ENCODE peak calls at places on chromosomes 12 and 14, in ten cellular contexts. One of them, this sample, is unnamed.

GRCh38 chr14:51367600-51367931 is 127.5 kb downstream of the TMX1 start:
- DNase-seq in right cardiac atrium: no peak
- DNase-seq in PC-3: no peak
- DNase-seq in Peyer's patch: no peak
- DNase-seq in thyroid gland: no peak
- DNase-seq in GM23338: no peak
- DNase-seq in SJSA1: peak; percentile 80
- DNase-seq in GM23248: peak; percentile 62
- DNase-seq in esophagus squamous epithelium: no peak
- DNase-seq in transverse colon: no peak
- DNase-seq in this sample: peak; percentile 85

GRCh38 chr14:74619672-74620131 is 7.7 kb upstream of the LTBP2 start:
- DNase-seq in right cardiac atrium: peak; percentile 94
- DNase-seq in PC-3: peak; percentile 63
- DNase-seq in Peyer's patch: peak; percentile 79
- DNase-seq in thyroid gland: peak; percentile 60
- DNase-seq in GM23338: no peak
- DNase-seq in SJSA1: peak; percentile 84
- DNase-seq in GM23248: peak; percentile 99
- DNase-seq in esophagus squamous epithelium: no peak
- DNase-seq in transverse colon: peak; percentile 59
- DNase-seq in this sample: peak; percentile 97

GRCh38 chr12:10189653-10190052 is 10.8 kb downstream of the TMEM52B start:
- DNase-seq in right cardiac atrium: peak; percentile 80
- DNase-seq in PC-3: peak; percentile 66
- DNase-seq in Peyer's patch: no peak
- DNase-seq in thyroid gland: no peak
- DNase-seq in GM23338: no peak
- DNase-seq in SJSA1: peak; percentile 48
- DNase-seq in GM23248: peak; percentile 79
- DNase-seq in esophagus squamous epithelium: no peak
- DNase-seq in transverse colon: no peak
- DNase-seq in this sample: no peak

GRCh38 chr12:93657076-93657475 is 20.1 kb upstream of the CRADD start:
- DNase-seq in right cardiac atrium: no peak
- DNase-seq in PC-3: no peak
- DNase-seq in Peyer's patch: no peak
- DNase-seq in thyroid gland: no peak
- DNase-seq in GM23338: no peak
- DNase-seq in SJSA1: no peak
- DNase-seq in GM23248: no peak
- DNase-seq in esophagus squamous epithelium: no peak
- DNase-seq in transverse colon: no peak
- DNase-seq in this sample: peak; percentile 79

GRCh38 chr14:38171197-38171596 is 36.5 kb upstream of the SSTR1 start:
- DNase-seq in right cardiac atrium: no peak
- DNase-seq in PC-3: peak; percentile 78
- DNase-seq in Peyer's patch: no peak
- DNase-seq in thyroid gland: peak; percentile 84
- DNase-seq in GM23338: no peak
- DNase-seq in SJSA1: no peak
- DNase-seq in GM23248: peak; percentile 59
- DNase-seq in esophagus squamous epithelium: no peak
- DNase-seq in transverse colon: no peak
- DNase-seq in this sample: no peak

GRCh38 chr14:36585100-36585499 is 2.7 kb upstream of the NKX2-8 start:
- DNase-seq in right cardiac atrium: no peak
- DNase-seq in PC-3: no peak
- DNase-seq in Peyer's patch: no peak
- DNase-seq in thyroid gland: peak; percentile 54
- DNase-seq in GM23338: no peak
- DNase-seq in SJSA1: no peak
- DNase-seq in GM23248: no peak
- DNase-seq in esophagus squamous epithelium: no peak
- DNase-seq in transverse colon: no peak
- DNase-seq in this sample: no peak

GRCh38 chr14:84622357-84622756 is 907.6 kb upstream of the FLRT2 start:
- DNase-seq in right cardiac atrium: no peak
- DNase-seq in PC-3: no peak
- DNase-seq in Peyer's patch: no peak
- DNase-seq in thyroid gland: no peak
- DNase-seq in GM23338: no peak
- DNase-seq in SJSA1: no peak
- DNase-seq in GM23248: no peak
- DNase-seq in esophagus squamous epithelium: no peak
- DNase-seq in transverse colon: no peak
- DNase-seq in this sample: peak; percentile 62

GRCh38 chr12:79897617-79898016 is 37.3 kb downstream of the PPP1R12A start:
- DNase-seq in right cardiac atrium: no peak
- DNase-seq in PC-3: peak; percentile 94
- DNase-seq in Peyer's patch: no peak
- DNase-seq in thyroid gland: no peak
- DNase-seq in GM23338: peak; percentile 50
- DNase-seq in SJSA1: peak; percentile 91
- DNase-seq in GM23248: peak; percentile 96
- DNase-seq in esophagus squamous epithelium: no peak
- DNase-seq in transverse colon: no peak
- DNase-seq in this sample: peak; percentile 61

GRCh38 chr14:28780843-28781503 is 14.4 kb downstream of the FOXG1 start:
- DNase-seq in right cardiac atrium: no peak
- DNase-seq in PC-3: peak; percentile 21
- DNase-seq in Peyer's patch: no peak
- DNase-seq in thyroid gland: no peak
- DNase-seq in GM23338: peak; percentile 71
- DNase-seq in SJSA1: no peak
- DNase-seq in GM23248: no peak
- DNase-seq in esophagus squamous epithelium: no peak
- DNase-seq in transverse colon: no peak
- DNase-seq in this sample: no peak
- H3K27me3 ChIP-seq in right cardiac atrium: peaks cover 12% of the 10 kb centered on the region
- H3K27me3 ChIP-seq in PC-3: peaks cover 95% of the 10 kb centered on the region
- H3K27me3 ChIP-seq in Peyer's patch: no peaks in the 10 kb centered on the region
- H3K27me3 ChIP-seq in thyroid gland: peaks cover 39% of the 10 kb centered on the region
- H3K27me3 ChIP-seq in GM23338: peaks cover 99% of the 10 kb centered on the region
- H3K27me3 ChIP-seq in SJSA1: peaks cover 70% of the 10 kb centered on the region
- H3K27me3 ChIP-seq in GM23248: peaks cover 98% of the 10 kb centered on the region
- H3K27me3 ChIP-seq in esophagus squamous epithelium: peaks cover 5% of the 10 kb centered on the region
- H3K27me3 ChIP-seq in transverse colon: peaks cover 100% of the 10 kb centered on the region
- H3K27me3 ChIP-seq in this sample: peaks cover 99% of the 10 kb centered on the region

DNA sequence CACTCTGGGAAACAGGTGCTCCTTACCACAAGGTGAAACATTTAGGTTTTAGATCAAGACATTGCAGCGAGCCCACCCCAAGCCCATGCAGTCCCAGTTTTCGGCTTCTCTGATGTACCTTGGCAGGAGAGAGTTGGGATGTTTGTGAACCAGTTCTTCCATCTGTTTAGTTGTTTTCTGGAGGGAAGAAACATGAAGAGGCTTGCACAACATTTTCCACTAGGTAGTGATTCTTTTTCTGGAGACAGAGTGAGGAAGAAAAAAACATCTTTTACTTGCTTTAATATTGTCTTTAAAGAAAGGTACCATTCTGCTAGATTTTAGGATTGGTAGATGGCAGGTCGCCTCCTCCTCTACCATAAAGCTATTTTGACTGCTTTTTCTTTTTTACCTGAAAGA is 1.8 kb downstream of the LGR5 start:
- DNase-seq in right cardiac atrium: no peak
- DNase-seq in PC-3: no peak
- DNase-seq in Peyer's patch: no peak
- DNase-seq in thyroid gland: no peak
- DNase-seq in GM23338: no peak
- DNase-seq in SJSA1: no peak
- DNase-seq in GM23248: no peak
- DNase-seq in esophagus squamous epithelium: no peak
- DNase-seq in transverse colon: no peak
- DNase-seq in this sample: no peak
- H3K27me3 ChIP-seq in right cardiac atrium: no peaks in the 10 kb centered on the region
- H3K27me3 ChIP-seq in PC-3: peaks cover 82% of the 10 kb centered on the region
- H3K27me3 ChIP-seq in Peyer's patch: no peaks in the 10 kb centered on the region
- H3K27me3 ChIP-seq in thyroid gland: no peaks in the 10 kb centered on the region
- H3K27me3 ChIP-seq in GM23338: peaks cover 80% of the 10 kb centered on the region
- H3K27me3 ChIP-seq in SJSA1: peaks cover 77% of the 10 kb centered on the region
- H3K27me3 ChIP-seq in GM23248: peaks cover 79% of the 10 kb centered on the region
- H3K27me3 ChIP-seq in esophagus squamous epithelium: peaks cover 8% of the 10 kb centered on the region
- H3K27me3 ChIP-seq in transverse colon: peaks cover 65% of the 10 kb centered on the region
- H3K27me3 ChIP-seq in this sample: peaks cover 39% of the 10 kb centered on the region

DNA sequence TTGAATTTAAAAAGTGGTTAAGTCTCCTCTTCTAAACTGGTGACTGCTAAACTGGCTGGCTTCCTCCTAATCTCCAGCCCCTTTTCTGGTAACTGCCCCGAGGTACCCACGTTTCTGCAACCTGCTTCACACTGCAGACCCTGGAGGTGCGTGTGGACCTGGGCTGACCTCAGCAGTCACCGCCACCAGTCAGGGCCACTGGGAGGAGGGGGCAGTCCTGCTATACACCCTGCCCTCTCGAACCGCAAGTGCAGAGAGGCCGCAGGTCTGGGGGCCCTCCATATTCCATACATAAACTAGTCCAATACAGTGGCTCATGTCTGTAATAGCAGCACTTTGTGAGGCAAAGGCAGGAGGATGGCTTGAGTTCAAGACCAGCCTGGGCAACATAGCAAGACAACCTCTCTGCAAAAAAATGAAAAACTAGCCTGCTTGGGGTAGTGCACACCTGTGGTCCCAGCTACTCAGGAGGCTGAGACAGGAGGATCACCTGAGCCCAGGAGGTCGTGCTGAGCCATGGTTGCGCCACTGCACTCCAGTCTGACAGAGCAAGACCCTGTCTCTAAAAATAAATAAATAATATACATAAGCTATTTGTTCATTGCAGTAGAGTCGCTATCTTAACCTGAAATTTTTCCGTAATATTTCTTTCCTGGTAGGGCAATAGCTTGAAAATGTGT is 25.6 kb downstream of the VPS37B start:
- DNase-seq in right cardiac atrium: no peak
- DNase-seq in PC-3: no peak
- DNase-seq in Peyer's patch: peak; percentile 43
- DNase-seq in thyroid gland: peak; percentile 5
- DNase-seq in GM23338: no peak
- DNase-seq in SJSA1: no peak
- DNase-seq in GM23248: no peak
- DNase-seq in esophagus squamous epithelium: no peak
- DNase-seq in transverse colon: no peak
- DNase-seq in this sample: no peak
- H3K27me3 ChIP-seq in right cardiac atrium: no peaks in the 10 kb centered on the region
- H3K27me3 ChIP-seq in PC-3: no peaks in the 10 kb centered on the region
- H3K27me3 ChIP-seq in Peyer's patch: no peaks in the 10 kb centered on the region
- H3K27me3 ChIP-seq in thyroid gland: no peaks in the 10 kb centered on the region
- H3K27me3 ChIP-seq in GM23338: peaks cover 73% of the 10 kb centered on the region
- H3K27me3 ChIP-seq in SJSA1: no peaks in the 10 kb centered on the region
- H3K27me3 ChIP-seq in GM23248: no peaks in the 10 kb centered on the region
- H3K27me3 ChIP-seq in esophagus squamous epithelium: no peaks in the 10 kb centered on the region
- H3K27me3 ChIP-seq in transverse colon: no peaks in the 10 kb centered on the region
- H3K27me3 ChIP-seq in this sample: no peaks in the 10 kb centered on the region

GRCh38 chr12:53956251-53956887 is 1.7 kb downstream of the HOXC12 start:
- DNase-seq in right cardiac atrium: no peak
- DNase-seq in PC-3: no peak
- DNase-seq in Peyer's patch: no peak
- DNase-seq in thyroid gland: no peak
- DNase-seq in GM23338: no peak
- DNase-seq in SJSA1: no peak
- DNase-seq in GM23248: no peak
- DNase-seq in esophagus squamous epithelium: no peak
- DNase-seq in transverse colon: no peak
- DNase-seq in this sample: no peak

GRCh38 chr12:53956914-53957536 is 2.3 kb downstream of the HOXC12 start:
- DNase-seq in right cardiac atrium: no peak
- DNase-seq in PC-3: no peak
- DNase-seq in Peyer's patch: no peak
- DNase-seq in thyroid gland: no peak
- DNase-seq in GM23338: no peak
- DNase-seq in SJSA1: no peak
- DNase-seq in GM23248: no peak
- DNase-seq in esophagus squamous epithelium: no peak
- DNase-seq in transverse colon: no peak
- DNase-seq in this sample: no peak

GRCh38 chr12:53954694-53955035 is at the start of gene HOXC12:
- DNase-seq in right cardiac atrium: no peak
- DNase-seq in PC-3: no peak
- DNase-seq in Peyer's patch: no peak
- DNase-seq in thyroid gland: no peak
- DNase-seq in GM23338: peak; percentile 42
- DNase-seq in SJSA1: no peak
- DNase-seq in GM23248: no peak
- DNase-seq in esophagus squamous epithelium: no peak
- DNase-seq in transverse colon: no peak
- DNase-seq in this sample: no peak

GRCh38 chr12:53955036-53955775 is 503 bp downstream of the HOXC12 start:
- DNase-seq in right cardiac atrium: no peak
- DNase-seq in PC-3: no peak
- DNase-seq in Peyer's patch: no peak
- DNase-seq in thyroid gland: no peak
- DNase-seq in GM23338: peak; percentile 50
- DNase-seq in SJSA1: peak; percentile 79
- DNase-seq in GM23248: no peak
- DNase-seq in esophagus squamous epithelium: no peak
- DNase-seq in transverse colon: no peak
- DNase-seq in this sample: no peak

DNA sequence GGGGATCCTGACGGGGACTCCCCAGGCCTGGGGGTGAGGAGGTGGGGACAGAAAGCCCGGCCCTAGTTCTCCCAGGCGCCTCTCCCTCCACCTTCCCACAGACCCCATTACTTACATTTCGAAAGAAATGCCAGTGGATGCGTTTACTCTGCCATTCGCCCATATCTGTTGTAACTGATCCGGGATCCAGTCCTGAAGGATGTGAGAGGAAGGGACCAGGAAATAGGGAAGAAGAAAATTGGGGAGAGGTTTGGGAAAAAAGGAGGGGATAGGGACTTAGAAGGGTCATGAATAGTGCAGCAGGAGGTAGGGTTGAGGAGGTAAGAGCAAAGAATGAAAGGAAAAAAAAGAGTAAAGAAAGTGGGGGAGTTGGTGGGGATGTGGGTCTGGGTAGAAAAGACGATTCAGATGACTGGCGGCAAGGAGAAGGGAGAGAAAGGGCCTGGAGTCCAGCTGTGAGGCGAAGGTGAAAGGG is 1.1 kb downstream of the HOXC12 start:
- DNase-seq in right cardiac atrium: no peak
- DNase-seq in PC-3: no peak
- DNase-seq in Peyer's patch: no peak
- DNase-seq in thyroid gland: no peak
- DNase-seq in GM23338: no peak
- DNase-seq in SJSA1: no peak
- DNase-seq in GM23248: no peak
- DNase-seq in esophagus squamous epithelium: no peak
- DNase-seq in transverse colon: no peak
- DNase-seq in this sample: no peak
- H3K27me3 ChIP-seq in right cardiac atrium: no peaks in the 10 kb centered on the region
- H3K27me3 ChIP-seq in PC-3: no peaks in the 10 kb centered on the region
- H3K27me3 ChIP-seq in Peyer's patch: no peaks in the 10 kb centered on the region
- H3K27me3 ChIP-seq in thyroid gland: peaks cover 81% of the 10 kb centered on the region
- H3K27me3 ChIP-seq in GM23338: peaks cover 100% of the 10 kb centered on the region
- H3K27me3 ChIP-seq in SJSA1: no peaks in the 10 kb centered on the region
- H3K27me3 ChIP-seq in GM23248: peaks cover 100% of the 10 kb centered on the region
- H3K27me3 ChIP-seq in esophagus squamous epithelium: peaks cover 46% of the 10 kb centered on the region
- H3K27me3 ChIP-seq in transverse colon: peaks cover 100% of the 10 kb centered on the region
- H3K27me3 ChIP-seq in this sample: peaks cover 99% of the 10 kb centered on the region

DNA sequence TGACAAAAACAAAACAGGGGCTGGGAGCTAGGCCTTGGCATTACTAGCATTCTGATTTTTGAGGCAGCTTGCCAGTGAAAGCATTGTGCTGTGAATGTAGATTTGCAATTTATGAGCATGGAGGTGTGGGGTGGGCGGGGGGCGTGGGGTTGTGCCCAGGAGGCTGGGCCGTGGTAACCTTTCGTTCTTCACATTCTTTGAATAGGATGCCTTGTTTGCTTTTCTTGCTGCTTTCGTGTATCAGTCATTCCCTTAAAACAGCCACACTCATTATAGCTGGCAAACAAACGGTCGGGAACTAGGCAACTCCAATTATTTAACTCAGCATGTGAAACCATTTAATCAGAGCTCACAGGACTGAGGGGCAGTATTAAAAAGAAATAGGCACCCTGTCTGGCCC is 115.9 kb upstream of the PELI2 start:
- DNase-seq in right cardiac atrium: no peak
- DNase-seq in PC-3: peak; percentile 51
- DNase-seq in Peyer's patch: no peak
- DNase-seq in thyroid gland: no peak
- DNase-seq in GM23338: no peak
- DNase-seq in SJSA1: peak; percentile 31
- DNase-seq in GM23248: peak; percentile 75
- DNase-seq in esophagus squamous epithelium: no peak
- DNase-seq in transverse colon: no peak
- DNase-seq in this sample: peak; percentile 56
- H3K27me3 ChIP-seq in right cardiac atrium: no peaks in the 10 kb centered on the region
- H3K27me3 ChIP-seq in PC-3: peaks cover 9% of the 10 kb centered on the region
- H3K27me3 ChIP-seq in Peyer's patch: no peaks in the 10 kb centered on the region
- H3K27me3 ChIP-seq in thyroid gland: no peaks in the 10 kb centered on the region
- H3K27me3 ChIP-seq in GM23338: no peaks in the 10 kb centered on the region
- H3K27me3 ChIP-seq in SJSA1: no peaks in the 10 kb centered on the region
- H3K27me3 ChIP-seq in GM23248: no peaks in the 10 kb centered on the region
- H3K27me3 ChIP-seq in esophagus squamous epithelium: no peaks in the 10 kb centered on the region
- H3K27me3 ChIP-seq in transverse colon: no peaks in the 10 kb centered on the region
- H3K27me3 ChIP-seq in this sample: no peaks in the 10 kb centered on the region

This sample was measured in adipocyte.